ENCODE peak calls at places on chromosomes 1 and 21, in four cellular contexts. V is IMR-90, Q is GM12878, L is K562. M is an unnamed sample.

GRCh38 chr1:59404725-59405124 is 107.8 kb downstream of the FGGY start:
- DNase-seq in L (no peak), Q (no peak), V (no peak), M (no peak)

GRCh38 chr1:22142315-22143064 is 407 bp downstream of the WNT4 start:
- DNase-seq in Q (no peak), V (no peak), L (peak), M (peak)

GRCh38 chr1:27333717-27334279 is 8.0 kb upstream of the SYTL1 start:
- DNase-seq in Q (no peak), V (no peak), L (no peak), M (no peak)

GRCh38 chr1:17004466-17005364 is 7.0 kb downstream of the ATP13A2 start:
- DNase-seq in V (no peak), Q (no peak), L (peak), M (no peak)

GRCh38 chr1:1112237-1112985 is 3.5 kb downstream of the C1orf159 start:
- DNase-seq in V (no peak), L (no peak), Q (no peak), M (no peak)

GRCh38 chr1:6384962-6385672 is 8.4 kb downstream of the ACOT7 start:
- DNase-seq in Q (no peak), L (no peak), V (no peak), M (no peak)

GRCh38 chr1:99472893-99473292 is 173.0 kb upstream of the PALMD start:
- DNase-seq in L (no peak), Q (no peak), V (peak), M (no peak)

GRCh38 chr1:2072891-2073290 is 22.7 kb downstream of the PRKCZ start:
- DNase-seq in Q (no peak), L (no peak), V (no peak), M (no peak)

GRCh38 chr21:43733529-43734071 is 14.7 kb downstream of the PDXK start:
- DNase-seq in V (peak), Q (no peak), L (no peak), M (no peak)

GRCh38 chr1:109269981-109270622 is 12.8 kb downstream of the PSRC1 start:
- DNase-seq in V (no peak), L (no peak), Q (no peak), M (no peak)

GRCh38 chr1:72557446-72558049 is 275.2 kb upstream of the NEGR1 start:
- DNase-seq in L (no peak), Q (no peak), V (peak), M (peak)

GRCh38 chr1:2072109-2072806 is 22.0 kb downstream of the PRKCZ start:
- DNase-seq in V (no peak), Q (no peak), L (no peak), M (no peak)

GRCh38 chr1:184052194-184052559 is 647 bp downstream of the TSEN15 start:
- DNase-seq in V (no peak), L (no peak), Q (no peak), M (no peak)

GRCh38 chr1:85707267-85707989 is 805 bp downstream of the ZNHIT6 start:
- DNase-seq in L (no peak), V (no peak), Q (no peak), M (peak)

GRCh38 chr1:226568077-226568831 is 19.7 kb downstream of the STUM start:
- DNase-seq in V (no peak), L (peak), Q (no peak), M (no peak)

GRCh38 chr1:39726600-39726999 is 12.1 kb upstream of the PPIE start:
- DNase-seq in V (no peak), Q (no peak), L (no peak), M (no peak)

GRCh38 chr1:13769212-13769611 is 69.2 kb downstream of the PRDM2 start:
- DNase-seq in V (no peak), L (no peak), Q (no peak), M (no peak)

GRCh38 chr1:170776777-170777176 is 112.8 kb downstream of the PRRX1 start:
- DNase-seq in Q (no peak), V (no peak), L (no peak), M (no peak)

GRCh38 chr1:62391369-62391971 is 45.4 kb upstream of the USP1 start:
- DNase-seq in Q (no peak), V (no peak), L (peak), M (peak)

GRCh38 chr1:154324669-154325582 is at the start of gene ATP8B2:
- DNase-seq in Q (no peak), V (peak), L (peak), M (peak)

GRCh38 chr1:171506525-171507304 is 21.4 kb downstream of the PRRC2C start:
- DNase-seq in Q (no peak), L (no peak), V (peak), M (peak)

GRCh38 chr1:220734571-220735326 is 13.4 kb upstream of the MTARC2 start:
- DNase-seq in V (peak), L (no peak), Q (no peak), M (peak)

GRCh38 chr1:210236840-210237409 is 4.3 kb downstream of the SERTAD4 start:
- DNase-seq in L (no peak), Q (no peak), V (peak), M (peak)

GRCh38 chr1:232568331-232568852 is 61.5 kb downstream of the SIPA1L2 start:
- DNase-seq in V (no peak), Q (no peak), L (no peak), M (no peak)

GRCh38 chr1:214494706-214495105 is 56.7 kb downstream of the PTPN14 start:
- DNase-seq in Q (no peak), L (no peak), V (no peak), M (no peak)

GRCh38 chr1:85850238-85850637 is 142.0 kb upstream of the ZNHIT6 start:
- DNase-seq in Q (no peak), L (no peak), V (peak), M (peak)

GRCh38 chr1:154956557-154956956 is 658 bp upstream of the PBXIP1 start:
- DNase-seq in V (no peak), Q (no peak), L (no peak), M (peak)

GRCh38 chr1:246947255-246947654 is 15.5 kb upstream of the AHCTF1 start:
- DNase-seq in V (peak), L (no peak), Q (no peak), M (peak)

GRCh38 chr1:202702088-202702487 is 8.2 kb downstream of the SYT2 start:
- DNase-seq in V (no peak), L (no peak), Q (no peak), M (no peak)

GRCh38 chr1:8283058-8283884 is 34.6 kb upstream of the SLC45A1 start:
- DNase-seq in Q (peak), V (no peak), L (no peak), M (no peak)

GRCh38 chr1:20834192-20834591 is 47.1 kb upstream of the HP1BP3 start:
- DNase-seq in Q (no peak), V (no peak), L (no peak), M (no peak)

GRCh38 chr1:192784395-192784794 is 24.4 kb upstream of the RGS2 start:
- DNase-seq in L (no peak), Q (no peak), V (no peak), M (no peak)
- TF ChIP-seq CTCF in L (no peak), Q (no peak), V (no peak), M (no peak)

GRCh38 chr1:187903223-187903622 is 1074.5 kb downstream of the PLA2G4A start:
- DNase-seq in V (peak), L (no peak), Q (no peak), M (no peak)
- TF ChIP-seq FOS in V (no peak), L (no peak), Q (no peak), M (no peak)

GRCh38 chr21:29730281-29730680 is 209.5 kb downstream of the GRIK1 start:
- DNase-seq in Q (no peak), V (no peak), L (no peak), M (no peak)
- TF ChIP-seq CTCF in Q (no peak), V (no peak), L (no peak), M (no peak)

DNA sequence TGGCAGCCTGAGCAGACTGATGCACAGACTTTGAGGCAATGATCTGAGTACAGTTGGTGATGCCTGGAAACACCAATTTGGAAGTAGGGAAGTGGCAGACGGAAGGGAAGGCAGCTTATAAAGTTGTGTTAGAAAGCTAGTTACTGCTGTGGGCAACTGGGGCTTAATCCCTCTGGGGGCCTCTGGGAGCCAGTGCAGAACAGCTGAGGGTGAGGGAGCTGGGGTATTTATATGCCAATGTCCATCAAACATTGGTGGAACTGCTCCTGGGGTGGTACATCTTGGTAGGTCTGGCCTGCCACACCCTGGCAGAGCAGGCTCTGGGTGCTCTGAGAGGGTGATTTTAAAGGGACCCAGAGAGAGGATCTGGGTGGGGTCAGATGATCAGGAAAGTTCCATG is 28.1 kb downstream of the TNFRSF8 start:
- DNase-seq in Q (no peak), V (no peak), L (no peak), M (no peak)
- TF ChIP-seq FOS in Q (no peak), V (no peak), L (no peak), M (no peak)

GRCh38 chr1:89703469-89703868 is 70.5 kb downstream of the LRRC8C start:
- DNase-seq in L (peak), V (no peak), Q (no peak), M (no peak)
- TF ChIP-seq CTCF in L (no peak), V (no peak), Q (no peak), M (no peak)

DNA sequence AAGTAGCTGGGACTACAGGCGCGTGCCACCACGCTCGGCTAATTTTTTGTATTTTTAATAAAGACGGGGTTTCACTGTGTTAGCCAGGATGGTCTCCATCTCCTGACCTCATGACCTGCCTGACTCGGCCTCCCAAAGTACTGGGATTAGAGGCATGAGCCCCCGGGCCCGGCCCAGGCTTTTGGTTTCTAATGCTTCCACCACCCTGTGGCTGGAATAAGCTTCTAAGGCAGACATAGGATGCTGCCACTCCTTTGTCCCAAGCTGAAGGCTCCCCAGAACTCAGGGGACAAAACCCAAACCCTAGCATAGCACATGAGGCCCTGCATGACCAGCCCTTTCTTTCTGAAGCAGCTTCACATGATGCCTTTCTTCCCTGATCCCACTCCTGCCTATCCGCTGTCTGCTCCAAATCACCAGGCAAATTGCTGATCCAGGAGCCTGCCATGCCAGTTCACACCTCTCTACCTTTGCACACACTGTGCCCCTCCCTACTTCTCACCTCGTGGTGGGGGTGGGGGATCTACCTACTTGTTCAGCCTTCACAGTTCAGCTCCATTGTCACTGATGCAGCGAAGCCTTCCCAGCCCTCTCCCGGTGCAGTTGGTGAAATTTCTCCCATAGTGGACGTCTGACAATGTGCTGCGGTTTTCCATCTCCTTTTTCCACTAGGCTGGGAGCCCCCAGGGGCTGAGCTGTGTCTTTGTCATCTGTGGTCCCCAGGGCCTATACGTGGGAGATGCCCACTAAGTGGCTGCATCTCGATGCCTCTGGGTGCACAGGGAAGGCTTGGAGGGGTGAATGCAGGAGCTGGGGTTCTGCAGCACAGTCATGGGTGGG is 6.9 kb downstream of the PTPRU start:
- DNase-seq in Q (no peak), V (no peak), L (no peak), M (no peak)
- TF ChIP-seq FOS in Q (no peak), V (no peak), L (no peak), M (no peak)

GRCh38 chr1:197911857-197912696 is 5.1 kb upstream of the LHX9 start:
- DNase-seq in Q (no peak), L (no peak), V (no peak), M (peak)
- TF ChIP-seq CTCF in Q (no peak), L (no peak), V (no peak), M (no peak)

GRCh38 chr1:42165511-42166210 is 1.1 kb upstream of the GUCA2A start:
- DNase-seq in V (peak), L (no peak), Q (no peak), M (peak)
- TF ChIP-seq FOS in V (no peak), L (no peak), Q (no peak), M (no peak)

M was measured in endothelial cell of umbilical vein.